ENCODE peak calls at places on chromosome 5, in six cellular contexts. E, R, Z, G, T and W are unnamed samples.

GRCh38 chr5:93325946-93326345 is 255.1 kb downstream of the NR2F1-AS1 start:
- DNase-seq in E (no peak), R (no peak), Z (no peak), G (no peak), T (no peak), W (no peak)

GRCh38 chr5:2529371-2530100 is 221.9 kb downstream of the IRX2 start:
- DNase-seq in E (no peak), R (no peak), Z (no peak), G (no peak), T (no peak), W (no peak)

GRCh38 chr5:163089233-163089632 is 348.2 kb upstream of the CCNG1 start:
- DNase-seq in E (no peak), R (no peak), Z (no peak), G (no peak), T (no peak), W (no peak)

GRCh38 chr5:177350776-177351391 is 584 bp downstream of the LMAN2 start:
- DNase-seq in E (no peak), R (no peak), Z (no peak), G (no peak), T (no peak), W (no peak)

GRCh38 chr5:458547-459353 is 15.8 kb downstream of the EXOC3 start:
- DNase-seq in E (no peak), R (peak; percentile 51), Z (no peak), G (peak; percentile 38), T (no peak), W (peak; percentile 46)

GRCh38 chr5:135386886-135387628 is 12.0 kb downstream of the MACROH2A1 start:
- DNase-seq in E (peak; percentile 50), R (no peak), Z (peak; percentile 95), G (peak; percentile 80), T (peak; percentile 63), W (no peak)

GRCh38 chr5:125065114-125065513 is 318.7 kb upstream of the ZNF608 start:
- DNase-seq in E (no peak), R (no peak), Z (no peak), G (no peak), T (no peak), W (no peak)

GRCh38 chr5:9686211-9686610 is 56.1 kb upstream of the TAS2R1 start:
- DNase-seq in E (peak; percentile 81), R (no peak), Z (peak; percentile 28), G (no peak), T (no peak), W (no peak)

GRCh38 chr5:3381206-3381825 is 214.3 kb upstream of the IRX1 start:
- DNase-seq in E (no peak), R (no peak), Z (no peak), G (no peak), T (no peak), W (no peak)

GRCh38 chr5:68285857-68286611 is 70.5 kb downstream of the PIK3R1 start:
- DNase-seq in E (peak; percentile 43), R (no peak), Z (peak; percentile 75), G (no peak), T (no peak), W (no peak)

GRCh38 chr5:180823346-180823745 is 20.7 kb upstream of the MGAT1 start:
- DNase-seq in E (no peak), R (no peak), Z (no peak), G (no peak), T (no peak), W (no peak)

GRCh38 chr5:180825768-180826525 is 23.3 kb upstream of the MGAT1 start:
- DNase-seq in E (peak; percentile 69), R (peak; percentile 64), Z (peak; percentile 72), G (no peak), T (peak; percentile 34), W (no peak)

GRCh38 chr5:180821538-180821937 is 18.9 kb upstream of the MGAT1 start:
- DNase-seq in E (no peak), R (no peak), Z (no peak), G (no peak), T (no peak), W (no peak)

GRCh38 chr5:180824630-180825476 is 22.2 kb upstream of the MGAT1 start:
- DNase-seq in E (no peak), R (no peak), Z (no peak), G (no peak), T (no peak), W (no peak)

DNA sequence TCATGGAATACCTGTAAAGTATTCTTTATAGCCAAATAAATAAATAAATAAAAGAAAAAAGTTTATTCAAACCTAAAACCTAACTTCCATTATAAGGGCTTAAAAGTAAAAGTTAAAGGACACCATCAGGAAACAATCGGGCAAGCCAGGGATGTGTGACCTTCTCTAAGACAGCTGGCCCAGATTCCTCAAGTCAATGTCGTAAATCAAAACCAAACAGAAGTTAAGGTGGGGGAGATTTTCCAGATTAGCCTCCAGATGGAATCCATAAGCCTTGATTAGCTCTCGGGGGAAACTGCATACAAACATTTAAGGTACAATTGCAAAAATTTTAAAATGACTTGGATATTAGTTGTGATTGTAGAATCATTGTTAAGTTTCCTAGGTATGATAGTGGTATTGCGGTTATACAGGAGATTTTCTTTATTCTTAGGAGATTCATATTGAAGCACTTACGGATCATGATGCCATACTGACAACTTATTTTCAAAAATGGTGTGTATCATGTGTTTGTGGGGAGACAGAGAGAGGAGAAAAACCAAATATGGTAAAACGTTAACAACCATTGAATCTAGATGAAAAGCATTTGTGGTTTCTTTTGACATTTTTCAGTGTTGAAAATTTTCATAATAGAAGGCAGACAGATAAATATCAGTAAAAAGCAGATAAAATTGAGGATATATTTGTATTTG is 21.5 kb upstream of the MGAT1 start:
- DNase-seq in E (no peak), R (no peak), Z (no peak), G (no peak), T (no peak), W (no peak)
- H3K27ac ChIP-seq in E (no peak overlapping the region), R (peak overlapping the region; percentile 59), Z (no peak overlapping the region), G (no peak overlapping the region), T (no peak overlapping the region), W (no peak overlapping the region)

GRCh38 chr5:80189701-80190100 is 66.1 kb downstream of the SERINC5 start:
- DNase-seq in E (no peak), R (no peak), Z (no peak), G (no peak), T (no peak), W (no peak)
- H3K4me3 ChIP-seq in E (no peak overlapping the region), R (no peak overlapping the region), Z (no peak overlapping the region), G (no peak overlapping the region), T (peak overlapping the region; percentile 23), W (no peak overlapping the region)

GRCh38 chr5:118310412-118310811 is 677.9 kb downstream of the DTWD2 start:
- DNase-seq in E (no peak), R (no peak), Z (no peak), G (no peak), T (no peak), W (no peak)
- H3K4me1 ChIP-seq in E (no peaks in the 10 kb centered on the region), R (no peaks in the 10 kb centered on the region), Z (no peaks in the 10 kb centered on the region), G (no peaks in the 10 kb centered on the region), T (no peaks in the 10 kb centered on the region), W (no peaks in the 10 kb centered on the region)

DNA sequence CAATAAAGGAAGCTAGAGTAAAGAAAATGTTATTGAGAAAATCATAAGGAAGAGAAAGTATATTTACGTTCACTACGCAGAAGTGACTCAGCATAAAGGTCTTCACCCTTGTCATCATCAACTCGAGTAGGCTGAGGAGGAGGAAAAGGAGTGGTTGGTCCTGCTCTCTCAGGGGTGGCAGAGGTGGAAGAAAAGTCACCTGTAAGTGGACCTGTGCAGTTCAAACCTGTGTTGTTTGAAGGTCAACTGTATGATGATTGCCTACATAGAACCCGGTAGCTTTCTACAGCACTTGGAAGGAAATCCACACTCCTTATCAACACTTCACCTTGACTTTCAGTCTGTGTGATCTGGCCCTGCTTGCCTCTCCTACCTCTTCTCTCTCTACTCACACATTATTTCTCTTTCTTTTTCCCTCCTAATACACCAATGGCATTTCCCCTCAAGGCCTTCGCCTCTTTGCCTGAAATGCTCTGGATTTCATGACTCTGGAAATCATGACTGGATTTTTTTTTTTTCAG is 109.3 kb upstream of the CPEB4 start:
- DNase-seq in E (no peak), R (no peak), Z (peak; percentile 41), G (no peak), T (no peak), W (no peak)
- H3K27ac ChIP-seq in E (no peak overlapping the region), R (no peak overlapping the region), Z (no peak overlapping the region), G (peak overlapping the region; percentile 79), T (no peak overlapping the region), W (peak overlapping the region; percentile 2)

GRCh38 chr5:128962211-128962610 is 3.1 kb upstream of the SLC27A6 start:
- DNase-seq in E (no peak), R (no peak), Z (no peak), G (no peak), T (no peak), W (no peak)

GRCh38 chr5:128965011-128965637 is at the start of gene SLC27A6:
- DNase-seq in E (peak; percentile 47), R (no peak), Z (peak; percentile 13), G (peak; percentile 67), T (peak; percentile 54), W (peak; percentile 62)

GRCh38 chr5:128966375-128966774 is 1.1 kb downstream of the SLC27A6 start:
- DNase-seq in E (no peak), R (no peak), Z (no peak), G (peak; percentile 50), T (peak; percentile 24), W (no peak)

GRCh38 chr5:128965638-128966302 is 482 bp downstream of the SLC27A6 start:
- DNase-seq in E (no peak), R (no peak), Z (no peak), G (peak; percentile 67), T (peak; percentile 25), W (no peak)

DNA sequence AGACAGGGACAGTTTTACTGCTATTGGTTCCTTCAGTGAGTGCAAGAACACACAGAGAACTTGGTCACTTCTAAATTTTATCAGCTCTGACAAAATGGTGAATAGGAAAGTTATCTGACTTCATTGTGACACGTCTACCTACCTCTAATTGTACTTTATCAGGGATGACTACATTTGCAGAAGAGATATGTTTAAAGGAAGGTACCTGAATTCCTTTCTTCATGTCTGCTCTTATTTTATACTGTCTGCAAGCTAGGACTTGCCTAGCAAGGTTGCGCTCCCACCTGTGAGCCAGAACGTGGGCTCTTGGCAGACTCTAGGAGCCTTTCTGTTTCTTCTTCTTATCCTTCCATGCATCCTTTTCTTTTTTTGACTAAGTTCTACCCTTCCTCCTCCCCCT is 1.6 kb downstream of the SLC27A6 start:
- DNase-seq in E (no peak), R (no peak), Z (no peak), G (no peak), T (no peak), W (no peak)
- H3K4me3 ChIP-seq in E (no peak overlapping the region), R (peak overlapping the region; percentile 67), Z (no peak overlapping the region), G (no peak overlapping the region), T (peak overlapping the region; percentile 46), W (no peak overlapping the region)

DNA sequence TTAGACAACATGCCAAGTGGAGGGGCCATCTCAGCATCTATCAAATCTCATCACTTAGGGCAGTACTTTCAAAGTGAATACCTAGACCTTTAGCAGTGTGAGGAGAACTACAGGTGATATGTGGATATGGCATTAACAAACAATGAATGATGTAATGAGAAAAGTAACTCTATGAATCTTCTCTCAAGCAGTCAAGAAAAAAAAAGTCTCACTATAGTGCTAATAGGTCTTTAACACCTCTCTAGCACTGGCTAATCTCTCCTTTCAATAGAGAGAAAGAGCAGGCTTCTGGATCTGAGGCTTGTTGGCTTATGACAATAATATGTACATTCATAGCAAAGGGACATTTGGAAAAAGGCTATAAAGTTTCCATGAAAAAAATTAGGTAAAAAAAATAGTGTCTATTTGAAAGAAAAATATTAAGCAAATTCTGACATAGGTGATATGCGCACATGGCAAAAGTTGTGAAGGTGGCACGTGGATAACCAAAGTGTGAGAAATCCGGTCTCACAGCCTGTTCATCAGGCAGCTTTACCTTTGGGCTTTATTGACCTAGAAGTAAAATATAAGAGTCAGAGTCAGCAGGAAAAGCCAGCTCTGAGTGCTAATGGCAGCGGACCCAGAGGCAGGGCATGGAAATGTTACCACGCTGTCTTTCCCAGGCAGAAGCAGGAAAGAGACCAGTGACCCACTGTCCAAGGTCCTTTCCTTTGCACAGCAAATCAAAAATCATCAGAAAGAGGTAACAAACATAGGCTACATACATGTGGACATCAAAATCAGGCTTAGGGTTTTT is 203.4 kb downstream of the EFNA5 start:
- DNase-seq in E (no peak), R (no peak), Z (no peak), G (no peak), T (peak; percentile 39), W (no peak)
- H3K4me1 ChIP-seq in E (peaks cover 47% of the 10 kb centered on the region), R (no peaks in the 10 kb centered on the region), Z (peaks cover 4% of the 10 kb centered on the region), G (peaks cover 11% of the 10 kb centered on the region), T (peaks cover 12% of the 10 kb centered on the region), W (peaks cover 9% of the 10 kb centered on the region)